ENCODE peak calls at places on chromosomes 13 and 19, in five cellular contexts. I is IMR-90; J is CD8-positive, alpha-beta T cell; U is cardiac muscle cell; T is ovary. X is an unnamed sample.

GRCh38 chr13:28566891-28567290 is 72.0 kb upstream of the FLT1 start:
- DNase-seq in I (no peak), U (no peak), J (no peak), T (no peak), X (no peak)

GRCh38 chr13:114011226-114011625 is 37.4 kb upstream of the C13orf46 start:
- DNase-seq in U (no peak), I (no peak), T (no peak), J (no peak), X (no peak)

GRCh38 chr13:112606125-112607001 is 18.4 kb upstream of the TUBGCP3 start:
- DNase-seq in J (peak), T (peak), I (peak), U (peak), X (peak)

GRCh38 chr19:56736571-56736970 is 65.0 kb upstream of the ZNF835 start:
- DNase-seq in U (no peak), T (no peak), I (no peak), J (no peak), X (no peak)

GRCh38 chr13:23681253-23681652 is 111.0 kb downstream of the TNFRSF19 start:
- DNase-seq in I (peak), T (no peak), J (no peak), U (no peak), X (peak)

GRCh38 chr19:33373701-33374405 is at the start of gene CEBPG:
- DNase-seq in T (peak), U (peak), I (peak), J (peak), X (peak)

GRCh38 chr19:40217027-40217810 is 965 bp downstream of the TTC9B start:
- DNase-seq in U (peak), I (no peak), T (no peak), J (no peak), X (no peak)

GRCh38 chr13:84845875-84846619 is 953.2 kb downstream of the SLITRK6 start:
- DNase-seq in J (no peak), U (no peak), I (no peak), T (no peak), X (no peak)

GRCh38 chr13:26219726-26220125 is 2.4 kb downstream of the RNF6 start:
- DNase-seq in I (peak), T (no peak), U (no peak), J (no peak), X (peak)

GRCh38 chr19:29771708-29772415 is 39.9 kb upstream of the CCNE1 start:
- DNase-seq in T (peak), I (peak), J (no peak), U (peak), X (peak)

GRCh38 chr13:114272977-114273376 is 8.4 kb upstream of the UPF3A start:
- DNase-seq in U (no peak), T (no peak), I (no peak), J (no peak), X (no peak)

GRCh38 chr19:34171539-34171876 is 796 bp upstream of the LSM14A start:
- DNase-seq in U (no peak), T (no peak), I (peak), J (no peak), X (peak)

GRCh38 chr19:45040059-45040767 is 1.4 kb downstream of the CLASRP start:
- DNase-seq in J (no peak), T (no peak), U (no peak), I (no peak), X (no peak)

GRCh38 chr13:109874921-109875454 is 88.6 kb upstream of the IRS2 start:
- DNase-seq in I (peak), J (no peak), T (no peak), U (no peak), X (peak)

GRCh38 chr19:36436531-36436930 is 18.1 kb upstream of the ZFP82 start:
- DNase-seq in J (no peak), I (no peak), T (no peak), U (peak), X (peak)

GRCh38 chr13:112532837-112533745 is 54.9 kb downstream of the TUBGCP3 start:
- DNase-seq in I (no peak), T (no peak), J (no peak), U (no peak), X (no peak)

GRCh38 chr13:42553098-42554046 is 20.6 kb upstream of the TNFSF11 start:
- DNase-seq in I (peak), U (no peak), J (no peak), T (no peak), X (peak)

GRCh38 chr13:47168086-47168485 is 271.2 kb upstream of the HTR2A start:
- DNase-seq in J (no peak), I (peak), U (no peak), T (no peak), X (peak)

GRCh38 chr13:25971499-25972145 is 80.2 kb downstream of the SHISA2 start:
- DNase-seq in I (no peak), J (peak), T (no peak), U (no peak), X (no peak)

GRCh38 chr13:75419656-75420055 is 62.3 kb downstream of the TBC1D4 start:
- DNase-seq in U (no peak), I (no peak), J (no peak), T (no peak), X (no peak)

GRCh38 chr13:100537486-100537885 is 51.1 kb downstream of the GGACT start:
- DNase-seq in I (no peak), J (no peak), U (no peak), T (no peak), X (no peak)

GRCh38 chr19:45815501-45816216 is 551 bp upstream of the RSPH6A start:
- DNase-seq in I (no peak), T (no peak), J (no peak), U (peak), X (no peak)

GRCh38 chr13:35292329-35292728 is 184.2 kb downstream of the MAB21L1 start:
- DNase-seq in I (no peak), U (no peak), T (no peak), J (no peak), X (no peak)

GRCh38 chr13:106721599-106721998 is 153.7 kb upstream of the ARGLU1 start:
- DNase-seq in J (no peak), T (no peak), I (no peak), U (no peak), X (no peak)

GRCh38 chr19:57747472-57747807 is 825 bp downstream of the ZNF776 start:
- DNase-seq in T (no peak), U (no peak), J (no peak), I (no peak), X (no peak)

GRCh38 chr19:38674388-38675133 is 27.1 kb downstream of the ACTN4 start:
- DNase-seq in T (no peak), J (no peak), U (peak), I (peak), X (peak)

GRCh38 chr13:49810825-49811526 is 18.5 kb upstream of the KPNA3 start:
- DNase-seq in T (peak), U (peak), I (peak), J (no peak), X (peak)

GRCh38 chr19:13051581-13052165 is 51.0 kb downstream of the LYL1 start:
- DNase-seq in T (peak), U (peak), J (no peak), I (peak), X (no peak)

GRCh38 chr13:46795321-46795720 is 1.6 kb downstream of the ESD start:
- DNase-seq in I (no peak), T (no peak), U (no peak), J (no peak), X (peak)

GRCh38 chr13:33931397-33931987 is 113.5 kb downstream of the RFC3 start:
- DNase-seq in U (peak), T (no peak), I (peak), J (no peak), X (peak)

GRCh38 chr13:110161112-110161897 is 145.7 kb downstream of the COL4A1 start:
- DNase-seq in J (no peak), T (no peak), U (no peak), I (no peak), X (no peak)

GRCh38 chr13:50650936-50651638 is 192.4 kb downstream of the DLEU7 start:
- DNase-seq in I (peak), J (no peak), T (no peak), U (no peak), X (peak)

GRCh38 chr13:44263920-44264610 is 109.6 kb upstream of the SERP2 start:
- DNase-seq in J (no peak), I (peak), T (peak), U (no peak), X (peak)

GRCh38 chr13:43792456-43792855 is 5.7 kb upstream of the ENOX1 start:
- DNase-seq in U (no peak), J (no peak), I (no peak), T (no peak), X (peak)

GRCh38 chr19:14088634-14089411 is 1.7 kb downstream of the SAMD1 start:
- DNase-seq in I (no peak), U (no peak), T (no peak), J (no peak), X (no peak)

GRCh38 chr19:14091086-14091884 is 734 bp upstream of the SAMD1 start:
- DNase-seq in J (peak), I (peak), T (no peak), U (no peak), X (peak)

GRCh38 chr19:14089662-14090508 is 666 bp downstream of the SAMD1 start:
- DNase-seq in T (peak), J (no peak), U (peak), I (peak), X (peak)

GRCh38 chr19:14090509-14091085 is at the start of gene SAMD1:
- DNase-seq in J (peak), T (peak), U (peak), I (peak), X (peak)

DNA sequence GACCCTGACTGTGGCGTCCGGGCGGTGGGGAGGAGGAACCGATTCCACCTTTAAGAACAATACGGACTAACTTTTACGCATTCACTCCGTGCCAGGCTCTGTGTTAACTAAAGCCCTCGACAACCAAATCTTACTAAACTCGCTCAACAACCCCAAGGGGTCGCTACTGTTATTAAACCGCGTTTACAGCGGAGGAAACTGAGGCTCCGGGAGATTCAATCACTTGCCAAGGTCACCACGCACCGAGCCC is 1.2 kb downstream of the SAMD1 start:
- DNase-seq in T (no peak), J (no peak), I (no peak), U (no peak), X (peak)
- TF ChIP-seq CTCF in T (no peak), J (peak), I (peak), U (peak), X (no peak)

GRCh38 chr19:55466246-55466614 is 1.7 kb upstream of the C19orf85 start:
- DNase-seq in J (no peak), U (no peak), T (no peak), I (no peak), X (no peak)

GRCh38 chr19:55471266-55471665 is 5.2 kb upstream of the ZNF628 start:
- DNase-seq in U (no peak), J (no peak), I (no peak), T (no peak), X (no peak)

GRCh38 chr19:55467236-55468053 is 2.9 kb upstream of the C19orf85 start:
- DNase-seq in J (peak), I (peak), T (peak), U (peak), X (peak)

GRCh38 chr19:55465460-55466245 is 1.1 kb upstream of the C19orf85 start:
- DNase-seq in T (no peak), U (no peak), J (no peak), I (no peak), X (no peak)

GRCh38 chr19:55468054-55468393 is 3.5 kb upstream of the C19orf85 start:
- DNase-seq in J (no peak), T (no peak), I (no peak), U (no peak), X (no peak)
- H3K4me3 ChIP-seq in J (no peak), T (no peak), I (no peak), U (no peak), X (no peak)

GRCh38 chr19:16626796-16627193 is 1.2 kb downstream of the MED26 start:
- DNase-seq in U (no peak), J (no peak), T (no peak), I (no peak), X (peak)

GRCh38 chr19:16628984-16629691 is 1.1 kb upstream of the MED26 start:
- DNase-seq in J (no peak), U (no peak), I (peak), T (peak), X (peak)

GRCh38 chr19:16627194-16627927 is 643 bp downstream of the MED26 start:
- DNase-seq in U (peak), T (peak), J (no peak), I (no peak), X (no peak)

GRCh38 chr19:16627928-16628182 is 149 bp downstream of the MED26 start:
- DNase-seq in J (no peak), U (no peak), T (no peak), I (no peak), X (no peak)

GRCh38 chr19:16628183-16628983 is at the start of gene MED26:
- DNase-seq in I (peak), J (peak), T (peak), U (peak), X (peak)
- TF ChIP-seq CTCF in I (no peak), J (no peak), T (peak), U (no peak), X (no peak)

GRCh38 chr19:18000480-18000980 is 7.4 kb upstream of the ARRDC2 start:
- DNase-seq in T (no peak), J (no peak), I (no peak), U (no peak), X (no peak)
- H3K4me3 ChIP-seq in T (peak), J (peak), I (peak), U (peak), X (peak)

GRCh38 chr19:21607453-21607852 is 102.1 kb downstream of the ZNF429 start:
- DNase-seq in J (no peak), I (no peak), U (no peak), T (no peak), X (no peak)

GRCh38 chr19:21610341-21610740 is 104.9 kb downstream of the ZNF429 start:
- DNase-seq in T (no peak), J (no peak), I (no peak), U (no peak), X (no peak)

GRCh38 chr19:21610787-21611186 is 105.4 kb downstream of the ZNF429 start:
- DNase-seq in T (no peak), U (no peak), I (no peak), J (no peak), X (no peak)

GRCh38 chr19:21611659-21612402 is 106.4 kb downstream of the ZNF429 start:
- DNase-seq in T (no peak), I (no peak), J (no peak), U (no peak), X (no peak)

GRCh38 chr19:21608571-21608970 is 103.2 kb downstream of the ZNF429 start:
- DNase-seq in I (no peak), T (no peak), J (no peak), U (no peak), X (no peak)
- TF ChIP-seq CTCF in I (no peak), T (no peak), J (no peak), U (no peak), X (no peak)

DNA sequence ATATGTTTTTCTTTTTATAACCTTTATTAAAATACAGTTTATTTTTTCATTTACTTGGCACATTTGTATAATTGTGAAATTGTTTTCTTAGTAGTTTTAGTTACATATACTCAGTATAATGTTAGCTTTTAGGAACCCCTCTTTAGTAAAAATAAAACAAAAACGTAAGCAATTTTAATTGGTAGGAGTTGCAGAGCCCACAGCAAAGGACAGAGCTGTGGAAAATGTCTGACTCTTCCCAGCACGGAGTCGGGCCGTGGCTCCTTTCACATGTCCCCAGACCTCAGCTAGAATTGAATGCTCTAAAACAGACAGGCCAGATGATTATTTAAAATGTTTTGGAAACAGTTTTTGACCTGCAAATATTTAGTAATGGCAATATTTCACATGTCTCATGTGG is 27.9 kb upstream of the CEACAM21 start:
- DNase-seq in U (no peak), I (no peak), T (no peak), J (no peak), X (no peak)
- H3K4me3 ChIP-seq in U (no peak), I (no peak), T (no peak), J (no peak), X (no peak)

GRCh38 chr19:16200038-16200775 is 2.5 kb downstream of the AP1M1 start:
- DNase-seq in U (no peak), I (peak), J (no peak), T (no peak), X (peak)
- TF ChIP-seq CTCF in U (peak), I (no peak), J (no peak), T (no peak), X (no peak)

GRCh38 chr19:47243364-47243775 is 12.4 kb upstream of the BBC3 start:
- DNase-seq in T (no peak), U (no peak), I (no peak), J (no peak), X (no peak)
- H3K4me3 ChIP-seq in T (no peak), U (peak), I (peak), J (peak), X (peak)

GRCh38 chr19:20558011-20558410 is 7.6 kb downstream of the ZNF737 start:
- DNase-seq in I (no peak), J (no peak), T (no peak), U (no peak), X (no peak)
- TF ChIP-seq CTCF in I (no peak), J (no peak), T (no peak), U (no peak), X (no peak)

DNA sequence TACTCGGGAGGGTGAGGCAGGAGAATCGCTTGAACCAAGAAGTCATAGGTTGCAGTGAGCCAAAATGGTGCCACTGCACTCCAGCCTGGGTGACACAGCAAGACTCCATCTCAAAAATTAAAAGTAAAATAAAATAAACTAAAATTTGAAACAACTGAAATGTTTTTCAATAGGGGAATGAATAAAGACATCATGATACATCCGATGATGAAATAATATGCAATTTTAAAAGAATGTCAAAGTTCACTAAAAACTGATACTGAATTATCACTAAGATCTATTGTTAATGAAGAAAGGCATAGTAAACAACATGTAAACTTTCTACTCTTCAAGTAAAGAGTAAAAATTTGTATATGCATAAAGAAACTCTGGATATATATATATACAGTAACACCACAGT is 8.5 kb downstream of the CARD8 start:
- DNase-seq in I (no peak), U (no peak), T (no peak), J (no peak), X (no peak)
- H3K4me3 ChIP-seq in I (no peak), U (no peak), T (no peak), J (no peak), X (no peak)

X was measured in fibroblast of mammary gland.